ENCODE peak calls at places on chromosome 6, in nine cellular contexts. J, X, M, P, W, A, S, I and T are unnamed samples.

GRCh38 chr6:127586372-127586771 is 9.4 kb downstream of the C6orf58 start:
- DNase-seq in A (no peak), X (no peak), I (no peak), P (no peak), M (no peak), W (no peak), S (no peak), J (peak; percentile 2), T (no peak)

GRCh38 chr6:116298968-116299367 is 19.2 kb upstream of the TSPYL1 start:
- DNase-seq in J (no peak), P (no peak), A (no peak), W (no peak), M (no peak), S (no peak), X (no peak), I (no peak), T (no peak)

GRCh38 chr6:132084811-132085509 is 133.8 kb upstream of the CCN2 start:
- DNase-seq in J (no peak), S (no peak), X (no peak), P (no peak), M (no peak), A (no peak), I (no peak), W (peak; percentile 99), T (no peak)

GRCh38 chr6:17820055-17820454 is 113.3 kb upstream of the NUP153 start:
- DNase-seq in J (peak; percentile 2), W (no peak), P (no peak), I (no peak), A (no peak), S (no peak), M (no peak), X (no peak), T (no peak)

GRCh38 chr6:133377219-133377618 is 136.1 kb downstream of the EYA4 start:
- DNase-seq in P (no peak), I (no peak), X (no peak), W (no peak), J (no peak), M (no peak), S (no peak), A (no peak), T (no peak)

GRCh38 chr6:30885999-30886896 is 1.9 kb downstream of the DDR1 start:
- DNase-seq in X (no peak), W (peak; percentile 93), J (peak; percentile 81), P (peak; percentile 38), A (peak; percentile 25), I (no peak), M (no peak), S (no peak), T (no peak)

GRCh38 chr6:78436335-78436734 is 431.0 kb upstream of the IRAK1BP1 start:
- DNase-seq in P (peak; percentile 1), S (no peak), X (no peak), W (peak; percentile 52), A (no peak), J (no peak), M (no peak), I (no peak), T (no peak)

GRCh38 chr6:150620244-150620643 is 20.6 kb downstream of the PLEKHG1 start:
- DNase-seq in M (no peak), J (no peak), I (no peak), S (no peak), A (no peak), X (no peak), P (no peak), W (no peak), T (no peak)

GRCh38 chr6:149701699-149702098 is 16.2 kb downstream of the LATS1 start:
- DNase-seq in I (no peak), W (peak; percentile 79), A (no peak), J (no peak), X (no peak), P (no peak), S (no peak), M (no peak), T (no peak)

GRCh38 chr6:6834356-6835342 is 246.1 kb downstream of the LY86 start:
- DNase-seq in M (no peak), A (no peak), W (no peak), J (peak; percentile 76), I (no peak), X (no peak), S (no peak), P (no peak), T (no peak)

GRCh38 chr6:144331610-144332009 is 46.5 kb downstream of the UTRN start:
- DNase-seq in X (no peak), P (no peak), J (no peak), S (no peak), A (no peak), M (no peak), W (peak; percentile 94), I (no peak), T (no peak)

GRCh38 chr6:21802611-21802899 is 209.0 kb downstream of the SOX4 start:
- DNase-seq in I (no peak), X (no peak), P (no peak), W (no peak), A (no peak), M (no peak), J (no peak), S (no peak), T (no peak)

GRCh38 chr6:44219053-44219814 is 2.5 kb downstream of the MYMX start:
- DNase-seq in M (no peak), W (peak; percentile 67), J (peak; percentile 48), A (no peak), X (peak; percentile 75), S (peak; percentile 72), P (no peak), I (no peak), T (no peak)

GRCh38 chr6:106363401-106364138 is 3.1 kb downstream of the CRYBG1 start:
- DNase-seq in X (no peak), W (peak; percentile 18), S (no peak), I (no peak), M (no peak), J (no peak), A (no peak), P (no peak), T (no peak)

GRCh38 chr6:6661684-6662083 is 73.2 kb downstream of the LY86 start:
- DNase-seq in A (no peak), X (peak; percentile 78), M (no peak), S (peak; percentile 67), W (peak; percentile 27), J (peak; percentile 76), I (no peak), P (no peak), T (no peak)

GRCh38 chr6:3899970-3900439 is 50.8 kb downstream of the FAM50B start:
- DNase-seq in A (no peak), J (no peak), P (no peak), S (no peak), I (no peak), X (no peak), W (no peak), M (no peak), T (no peak)

GRCh38 chr6:148700713-148701392 is 46.0 kb upstream of the UST start:
- DNase-seq in X (no peak), W (peak; percentile 58), I (no peak), M (no peak), A (no peak), J (peak; percentile 31), P (peak; percentile 12), S (no peak), T (no peak)

GRCh38 chr6:42168650-42169049 is 4.5 kb upstream of the GUCA1A start:
- DNase-seq in A (no peak), I (no peak), S (no peak), X (no peak), M (no peak), W (peak; percentile 19), P (no peak), J (no peak), T (no peak)

GRCh38 chr6:162728177-162728571 is 400 bp downstream of the PACRG start:
- DNase-seq in S (no peak), I (no peak), P (no peak), A (no peak), J (no peak), W (no peak), X (no peak), M (no peak), T (no peak)

GRCh38 chr6:159460476-159460875 is 232.6 kb downstream of the SOD2 start:
- DNase-seq in X (no peak), J (no peak), P (no peak), S (no peak), I (no peak), W (no peak), A (no peak), M (no peak), T (no peak)

GRCh38 chr6:29255530-29255929 is 46.0 kb upstream of the OR14J1 start:
- DNase-seq in J (no peak), A (no peak), P (no peak), I (no peak), W (no peak), X (no peak), S (no peak), M (no peak), T (no peak)

GRCh38 chr6:5778317-5778857 is 228.3 kb downstream of the NRN1 start:
- DNase-seq in W (no peak), I (no peak), J (no peak), A (no peak), P (no peak), M (no peak), S (no peak), X (no peak), T (no peak)

GRCh38 chr6:64547594-64548268 is 912.1 kb downstream of the PHF3 start:
- DNase-seq in A (no peak), M (no peak), X (no peak), P (no peak), J (no peak), I (no peak), S (no peak), W (no peak), T (no peak)

GRCh38 chr6:14276667-14277404 is 159.3 kb downstream of the CD83 start:
- DNase-seq in P (peak; percentile 87), I (no peak), S (no peak), A (no peak), M (no peak), X (no peak), J (no peak), W (peak; percentile 37), T (no peak)

GRCh38 chr6:139375239-139376053 is 998 bp upstream of the CITED2 start:
- DNase-seq in X (peak; percentile 87), W (peak; percentile 99), I (peak; percentile 80), A (peak; percentile 78), P (peak; percentile 90), J (peak; percentile 96), S (peak; percentile 94), M (peak; percentile 76), T (peak; percentile 73)

GRCh38 chr6:119006972-119007371 is 71.5 kb downstream of the FAM184A start:
- DNase-seq in J (no peak), P (no peak), I (no peak), W (no peak), A (no peak), M (no peak), S (no peak), X (no peak), T (no peak)

GRCh38 chr6:119978274-119978889 is 628.8 kb upstream of the MAN1A1 start:
- DNase-seq in A (no peak), P (peak; percentile 11), W (no peak), J (no peak), S (no peak), I (no peak), M (no peak), X (peak; percentile 22), T (no peak)

GRCh38 chr6:137309078-137309762 is 90.0 kb upstream of the IFNGR1 start:
- DNase-seq in W (peak; percentile 61), A (no peak), M (no peak), J (peak; percentile 16), P (no peak), I (no peak), S (peak; percentile 51), X (peak; percentile 53), T (no peak)

GRCh38 chr6:109083657-109084056 is 11.0 kb downstream of the SESN1 start:
- DNase-seq in P (no peak), M (no peak), J (no peak), A (no peak), X (no peak), I (no peak), S (no peak), W (no peak), T (no peak)

GRCh38 chr6:2793491-2794151 is 28.4 kb downstream of the WRNIP1 start:
- DNase-seq in P (peak; percentile 38), I (no peak), S (peak; percentile 98), J (peak; percentile 6), A (no peak), X (no peak), W (no peak), M (no peak), T (no peak)

GRCh38 chr6:124961784-124962611 is at the start of gene RNF217:
- DNase-seq in P (peak; percentile 17), W (peak; percentile 73), S (no peak), X (peak; percentile 63), M (no peak), I (no peak), J (peak; percentile 64), A (no peak), T (no peak)